ENCODE peak calls at places on chromosomes 12 and 14, in five cellular contexts. One of them, this sample, is unnamed.

GRCh38 chr12:67813509-67813908 is 165.0 kb downstream of the DYRK2 start:
- DNase-seq in pons: no peak
- DNase-seq in KG1: no peak
- DNase-seq in HTR-8/SVneo: no peak
- DNase-seq in CD8-positive, alpha-beta memory T cell: no peak
- DNase-seq in this sample: no peak

GRCh38 chr12:104080764-104081163 is 16.4 kb downstream of the HCFC2 start:
- DNase-seq in pons: no peak
- DNase-seq in KG1: no peak
- DNase-seq in HTR-8/SVneo: no peak
- DNase-seq in CD8-positive, alpha-beta memory T cell: no peak
- DNase-seq in this sample: no peak

GRCh38 chr12:45973526-45973925 is 16.8 kb downstream of the SCAF11 start:
- DNase-seq in pons: no peak
- DNase-seq in KG1: no peak
- DNase-seq in HTR-8/SVneo: no peak
- DNase-seq in CD8-positive, alpha-beta memory T cell: no peak
- DNase-seq in this sample: no peak

GRCh38 chr12:129186952-129187351 is 333.7 kb downstream of the GLT1D1 start:
- DNase-seq in pons: no peak
- DNase-seq in KG1: no peak
- DNase-seq in HTR-8/SVneo: no peak
- DNase-seq in CD8-positive, alpha-beta memory T cell: no peak
- DNase-seq in this sample: no peak

GRCh38 chr12:118589162-118589561 is 212.8 kb downstream of the SUDS3 start:
- DNase-seq in pons: no peak
- DNase-seq in KG1: no peak
- DNase-seq in HTR-8/SVneo: no peak
- DNase-seq in CD8-positive, alpha-beta memory T cell: no peak
- DNase-seq in this sample: no peak

GRCh38 chr14:27411021-27411420 is 813.2 kb upstream of the NOVA1 start:
- DNase-seq in pons: no peak
- DNase-seq in KG1: no peak
- DNase-seq in HTR-8/SVneo: no peak
- DNase-seq in CD8-positive, alpha-beta memory T cell: no peak
- DNase-seq in this sample: no peak

GRCh38 chr14:100434911-100435455 is 111.8 kb downstream of the SLC25A47 start:
- DNase-seq in pons: no peak
- DNase-seq in KG1: no peak
- DNase-seq in HTR-8/SVneo: peak
- DNase-seq in CD8-positive, alpha-beta memory T cell: no peak
- DNase-seq in this sample: no peak

GRCh38 chr14:105430535-105430934 is 10.9 kb downstream of the MTA1 start:
- DNase-seq in pons: no peak
- DNase-seq in KG1: no peak
- DNase-seq in HTR-8/SVneo: peak
- DNase-seq in CD8-positive, alpha-beta memory T cell: no peak
- DNase-seq in this sample: no peak

GRCh38 chr12:98402081-98402480 is 113.3 kb upstream of the TMPO start:
- DNase-seq in pons: no peak
- DNase-seq in KG1: no peak
- DNase-seq in HTR-8/SVneo: no peak
- DNase-seq in CD8-positive, alpha-beta memory T cell: no peak
- DNase-seq in this sample: no peak

GRCh38 chr12:27785882-27786570 is 6.0 kb upstream of the MANSC4 start:
- DNase-seq in pons: no peak
- DNase-seq in KG1: no peak
- DNase-seq in HTR-8/SVneo: peak
- DNase-seq in CD8-positive, alpha-beta memory T cell: no peak
- DNase-seq in this sample: no peak

GRCh38 chr12:32533971-32534590 is 134.7 kb downstream of the FGD4 start:
- DNase-seq in pons: peak
- DNase-seq in KG1: no peak
- DNase-seq in HTR-8/SVneo: peak
- DNase-seq in CD8-positive, alpha-beta memory T cell: no peak
- DNase-seq in this sample: no peak

GRCh38 chr14:84087986-84088531 is 1441.9 kb upstream of the FLRT2 start:
- DNase-seq in pons: no peak
- DNase-seq in KG1: no peak
- DNase-seq in HTR-8/SVneo: no peak
- DNase-seq in CD8-positive, alpha-beta memory T cell: no peak
- DNase-seq in this sample: no peak

GRCh38 chr12:19402743-19403400 is 36.4 kb upstream of the AEBP2 start:
- DNase-seq in pons: peak
- DNase-seq in KG1: no peak
- DNase-seq in HTR-8/SVneo: no peak
- DNase-seq in CD8-positive, alpha-beta memory T cell: no peak
- DNase-seq in this sample: no peak

GRCh38 chr12:101856030-101856429 is 21.4 kb upstream of the DRAM1 start:
- DNase-seq in pons: no peak
- DNase-seq in KG1: peak
- DNase-seq in HTR-8/SVneo: no peak
- DNase-seq in CD8-positive, alpha-beta memory T cell: no peak
- DNase-seq in this sample: no peak

GRCh38 chr12:131468206-131468605 is 242.7 kb upstream of the SFSWAP start:
- DNase-seq in pons: no peak
- DNase-seq in KG1: no peak
- DNase-seq in HTR-8/SVneo: no peak
- DNase-seq in CD8-positive, alpha-beta memory T cell: no peak
- DNase-seq in this sample: no peak

GRCh38 chr12:66232258-66232657 is 43.2 kb downstream of the IRAK3 start:
- DNase-seq in pons: no peak
- DNase-seq in KG1: no peak
- DNase-seq in HTR-8/SVneo: no peak
- DNase-seq in CD8-positive, alpha-beta memory T cell: no peak
- DNase-seq in this sample: no peak

GRCh38 chr12:122859303-122860051 is 24.2 kb downstream of the HIP1R start:
- DNase-seq in pons: no peak
- DNase-seq in KG1: no peak
- DNase-seq in HTR-8/SVneo: no peak
- DNase-seq in CD8-positive, alpha-beta memory T cell: no peak
- DNase-seq in this sample: no peak

GRCh38 chr12:53276511-53276910 is 8.4 kb downstream of the ESPL1 start:
- DNase-seq in pons: no peak
- DNase-seq in KG1: no peak
- DNase-seq in HTR-8/SVneo: no peak
- DNase-seq in CD8-positive, alpha-beta memory T cell: no peak
- DNase-seq in this sample: no peak

GRCh38 chr12:60184096-60184495 is 588.3 kb downstream of the SLC16A7 start:
- DNase-seq in pons: no peak
- DNase-seq in KG1: no peak
- DNase-seq in HTR-8/SVneo: no peak
- DNase-seq in CD8-positive, alpha-beta memory T cell: no peak
- DNase-seq in this sample: no peak

GRCh38 chr14:75249251-75249957 is 29.2 kb upstream of the FOS start:
- DNase-seq in pons: no peak
- DNase-seq in KG1: no peak
- DNase-seq in HTR-8/SVneo: no peak
- DNase-seq in CD8-positive, alpha-beta memory T cell: peak
- DNase-seq in this sample: no peak

GRCh38 chr12:4645023-4645422 is 3.8 kb downstream of the AKAP3 start:
- DNase-seq in pons: no peak
- DNase-seq in KG1: no peak
- DNase-seq in HTR-8/SVneo: no peak
- DNase-seq in CD8-positive, alpha-beta memory T cell: no peak
- DNase-seq in this sample: no peak

GRCh38 chr12:128178551-128178950 is 88.4 kb upstream of the TMEM132C start:
- DNase-seq in pons: no peak
- DNase-seq in KG1: no peak
- DNase-seq in HTR-8/SVneo: no peak
- DNase-seq in CD8-positive, alpha-beta memory T cell: no peak
- DNase-seq in this sample: no peak

GRCh38 chr12:90978117-90978770 is 23.3 kb upstream of the CCER1 start:
- DNase-seq in pons: peak
- DNase-seq in KG1: peak
- DNase-seq in HTR-8/SVneo: peak
- DNase-seq in CD8-positive, alpha-beta memory T cell: no peak
- DNase-seq in this sample: no peak

GRCh38 chr12:123027726-123028445 is 47.4 kb downstream of the ARL6IP4 start:
- DNase-seq in pons: no peak
- DNase-seq in KG1: no peak
- DNase-seq in HTR-8/SVneo: no peak
- DNase-seq in CD8-positive, alpha-beta memory T cell: no peak
- DNase-seq in this sample: no peak

GRCh38 chr14:51562816-51563215 is 88.9 kb upstream of the FRMD6 start:
- DNase-seq in pons: no peak
- DNase-seq in KG1: no peak
- DNase-seq in HTR-8/SVneo: no peak
- DNase-seq in CD8-positive, alpha-beta memory T cell: no peak
- DNase-seq in this sample: no peak

GRCh38 chr12:132433641-132434395 is 56.1 kb upstream of the FBRSL1 start:
- DNase-seq in pons: no peak
- DNase-seq in KG1: no peak
- DNase-seq in HTR-8/SVneo: no peak
- DNase-seq in CD8-positive, alpha-beta memory T cell: no peak
- DNase-seq in this sample: no peak

GRCh38 chr12:100234591-100235304 is 32.1 kb downstream of the DEPDC4 start:
- DNase-seq in pons: peak
- DNase-seq in KG1: no peak
- DNase-seq in HTR-8/SVneo: peak
- DNase-seq in CD8-positive, alpha-beta memory T cell: no peak
- DNase-seq in this sample: no peak

GRCh38 chr14:55438066-55438683 is 2.2 kb downstream of the TBPL2 start:
- DNase-seq in pons: no peak
- DNase-seq in KG1: no peak
- DNase-seq in HTR-8/SVneo: peak
- DNase-seq in CD8-positive, alpha-beta memory T cell: no peak
- DNase-seq in this sample: no peak